ENCODE peak calls at places on chromosomes 11 and 22, in four cellular contexts. One of them, this sample, is unnamed.

GRCh38 chr11:68841718-68842426 is at the start of gene CPT1A:
- DNase-seq in sciatic nerve: peak
- DNase-seq in hippocampal formation: peak
- DNase-seq in SJSA1: peak
- DNase-seq in this sample: peak

GRCh38 chr11:126359431-126360048 is 4.1 kb downstream of the ST3GAL4 start:
- DNase-seq in sciatic nerve: peak
- DNase-seq in hippocampal formation: peak
- DNase-seq in SJSA1: peak
- DNase-seq in this sample: peak

GRCh38 chr11:6397636-6398035 is 7.4 kb downstream of the SMPD1 start:
- DNase-seq in SJSA1: no peak
- DNase-seq in hippocampal formation: no peak
- DNase-seq in sciatic nerve: no peak
- DNase-seq in this sample: no peak

GRCh38 chr11:11782532-11783110 is 59.2 kb upstream of the USP47 start:
- DNase-seq in SJSA1: no peak
- DNase-seq in sciatic nerve: no peak
- DNase-seq in hippocampal formation: no peak
- DNase-seq in this sample: no peak

GRCh38 chr11:19183641-19184040 is 18.1 kb downstream of the CSRP3 start:
- DNase-seq in sciatic nerve: no peak
- DNase-seq in SJSA1: no peak
- DNase-seq in hippocampal formation: no peak
- DNase-seq in this sample: no peak

GRCh38 chr11:88312665-88313064 is 24.9 kb downstream of the CTSC start:
- DNase-seq in hippocampal formation: no peak
- DNase-seq in sciatic nerve: no peak
- DNase-seq in SJSA1: no peak
- DNase-seq in this sample: no peak

GRCh38 chr22:25351631-25352293 is 132.3 kb downstream of the CRYBB2 start:
- DNase-seq in hippocampal formation: no peak
- DNase-seq in SJSA1: peak
- DNase-seq in sciatic nerve: peak
- DNase-seq in this sample: no peak

GRCh38 chr22:50282361-50283144 is 12.4 kb upstream of the MAPK11 start:
- DNase-seq in SJSA1: peak
- DNase-seq in sciatic nerve: no peak
- DNase-seq in hippocampal formation: no peak
- DNase-seq in this sample: no peak

GRCh38 chr11:2584812-2585565 is 114.8 kb downstream of the KCNQ1OT1 start:
- DNase-seq in sciatic nerve: peak
- DNase-seq in SJSA1: peak
- DNase-seq in hippocampal formation: no peak
- DNase-seq in this sample: no peak

GRCh38 chr11:47002366-47002765 is 65.8 kb downstream of the CSTPP1 start:
- DNase-seq in sciatic nerve: no peak
- DNase-seq in SJSA1: no peak
- DNase-seq in hippocampal formation: no peak
- DNase-seq in this sample: no peak

GRCh38 chr11:77074626-77075221 is 8.0 kb downstream of the CAPN5 start:
- DNase-seq in hippocampal formation: no peak
- DNase-seq in SJSA1: no peak
- DNase-seq in sciatic nerve: peak
- DNase-seq in this sample: no peak

GRCh38 chr11:29957406-29957805 is 59.4 kb downstream of the KCNA4 start:
- DNase-seq in hippocampal formation: no peak
- DNase-seq in sciatic nerve: no peak
- DNase-seq in SJSA1: no peak
- DNase-seq in this sample: no peak

GRCh38 chr11:80327971-80328614 is 887.3 kb upstream of the TENM4 start:
- DNase-seq in SJSA1: no peak
- DNase-seq in hippocampal formation: no peak
- DNase-seq in sciatic nerve: no peak
- DNase-seq in this sample: no peak

GRCh38 chr11:128587415-128587814 is at the start of gene ETS1:
- DNase-seq in sciatic nerve: no peak
- DNase-seq in SJSA1: no peak
- DNase-seq in hippocampal formation: no peak
- DNase-seq in this sample: no peak

GRCh38 chr22:42202669-42203068 is 67.8 kb downstream of the TCF20 start:
- DNase-seq in SJSA1: no peak
- DNase-seq in hippocampal formation: no peak
- DNase-seq in sciatic nerve: no peak
- DNase-seq in this sample: no peak

GRCh38 chr22:46758867-46759290 is 3.6 kb upstream of the TBC1D22A start:
- DNase-seq in hippocampal formation: peak
- DNase-seq in SJSA1: no peak
- DNase-seq in sciatic nerve: no peak
- DNase-seq in this sample: no peak

GRCh38 chr11:18115360-18116127 is 9.7 kb upstream of the SAAL1 start:
- DNase-seq in hippocampal formation: peak
- DNase-seq in sciatic nerve: peak
- DNase-seq in SJSA1: peak
- DNase-seq in this sample: peak

GRCh38 chr11:10807629-10808552 is 835 bp downstream of the EIF4G2 start:
- DNase-seq in sciatic nerve: peak
- DNase-seq in SJSA1: peak
- DNase-seq in hippocampal formation: peak
- DNase-seq in this sample: peak

GRCh38 chr11:9139628-9140357 is 48.4 kb upstream of the SCUBE2 start:
- DNase-seq in sciatic nerve: no peak
- DNase-seq in SJSA1: no peak
- DNase-seq in hippocampal formation: no peak
- DNase-seq in this sample: no peak

GRCh38 chr11:128359515-128359914 is 227.8 kb downstream of the ETS1 start:
- DNase-seq in sciatic nerve: no peak
- DNase-seq in SJSA1: no peak
- DNase-seq in hippocampal formation: no peak
- DNase-seq in this sample: no peak

This sample was measured in frontal cortex.